ENCODE peak calls at places on chromosomes 13 and 19, in seven cellular contexts. X is tibial artery, F is skeletal muscle cell, H is dorsolateral prefrontal cortex, R is fibroblast of the aortic adventitia, Y is psoas muscle, S is BJ. K is an unnamed sample.

GRCh38 chr13:34065915-34066314 is 248.0 kb downstream of the RFC3 start:
- DNase-seq in X (no peak), F (no peak), H (no peak), R (no peak), Y (no peak), S (no peak), K (no peak)

GRCh38 chr19:35262101-35262761 is 6.5 kb upstream of the USF2 start:
- DNase-seq in X (peak), F (no peak), H (no peak), R (no peak), Y (no peak), S (no peak), K (no peak)

GRCh38 chr13:101535192-101535746 is 82.8 kb downstream of the ITGBL1 start:
- DNase-seq in X (no peak), F (no peak), H (no peak), R (peak), Y (no peak), S (no peak), K (no peak)

GRCh38 chr13:26460652-26461051 is 96.8 kb upstream of the WASF3 start:
- DNase-seq in X (no peak), F (peak), H (no peak), R (peak), Y (peak), S (no peak), K (no peak)

GRCh38 chr13:110714798-110715394 is 1.4 kb downstream of the ING1 start:
- DNase-seq in X (peak), F (no peak), H (peak), R (peak), Y (peak), S (no peak), K (no peak)

GRCh38 chr13:96860829-96861228 is 133.4 kb downstream of the OXGR1 start:
- DNase-seq in X (no peak), F (no peak), H (no peak), R (no peak), Y (no peak), S (no peak), K (no peak)

GRCh38 chr13:22195726-22196125 is 524.9 kb downstream of the FGF9 start:
- DNase-seq in X (no peak), F (no peak), H (no peak), R (no peak), Y (no peak), S (no peak), K (no peak)

GRCh38 chr19:15538774-15539173 is 30.4 kb downstream of the CYP4F22 start:
- DNase-seq in X (no peak), F (no peak), H (no peak), R (peak), Y (no peak), S (no peak), K (no peak)

GRCh38 chr13:38382946-38383345 is 33.3 kb downstream of the UFM1 start:
- DNase-seq in X (no peak), F (no peak), H (no peak), R (no peak), Y (no peak), S (no peak), K (no peak)

GRCh38 chr19:48856921-48857320 is 11.5 kb downstream of the PLEKHA4 start:
- DNase-seq in X (no peak), F (no peak), H (no peak), R (no peak), Y (no peak), S (no peak), K (no peak)

GRCh38 chr19:48861313-48861712 is 7.1 kb downstream of the PLEKHA4 start:
- DNase-seq in X (no peak), F (no peak), H (no peak), R (no peak), Y (no peak), S (no peak), K (no peak)

GRCh38 chr19:48859711-48860572 is 8.5 kb downstream of the PLEKHA4 start:
- DNase-seq in X (no peak), F (no peak), H (no peak), R (no peak), Y (no peak), S (no peak), K (no peak)

GRCh38 chr19:48862827-48863226 is 5.6 kb downstream of the PLEKHA4 start:
- DNase-seq in X (no peak), F (no peak), H (no peak), R (no peak), Y (no peak), S (no peak), K (no peak)

DNA sequence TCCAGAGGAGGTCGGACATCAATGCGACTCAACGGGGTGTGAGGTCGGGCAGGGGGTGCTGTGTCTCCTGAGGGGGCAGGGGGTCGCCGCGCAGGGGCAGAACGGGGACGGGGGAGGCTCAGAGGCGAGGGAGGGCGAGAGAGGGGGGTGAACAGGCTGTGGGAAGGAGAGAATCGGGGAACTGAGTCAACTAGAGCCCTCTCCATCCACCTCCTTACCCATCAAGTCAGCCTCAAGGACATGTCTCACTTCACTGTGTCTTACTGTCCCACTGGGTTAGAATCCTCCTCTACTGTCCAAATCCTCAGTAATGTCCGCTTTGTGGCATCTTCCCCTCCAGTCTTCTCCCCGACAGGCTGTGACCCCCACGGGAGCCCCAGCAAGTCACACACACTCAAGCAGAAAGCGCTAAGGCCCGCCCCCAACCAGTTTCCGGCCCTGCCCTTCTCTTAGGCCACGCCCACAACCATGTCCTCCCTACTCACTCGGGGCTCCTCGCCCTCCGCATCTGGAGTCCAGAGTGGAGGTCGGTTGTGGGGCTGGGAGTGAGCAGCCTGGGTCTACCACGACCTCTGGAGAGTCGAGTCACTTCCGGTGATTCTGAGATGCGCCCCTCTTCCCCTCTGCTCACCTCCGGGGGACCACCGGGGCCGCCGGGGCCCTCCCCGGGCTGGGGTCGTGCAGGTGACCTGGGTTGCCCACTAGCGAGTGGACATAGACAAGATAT is 9.3 kb downstream of the PLEKHA4 start:
- DNase-seq in X (no peak), F (no peak), H (no peak), R (no peak), Y (no peak), S (no peak), K (no peak)
- H3K4me3 ChIP-seq in X (no peak), F (no peak), H (no peak), R (no peak), Y (no peak), S (no peak), K (peak)

DNA sequence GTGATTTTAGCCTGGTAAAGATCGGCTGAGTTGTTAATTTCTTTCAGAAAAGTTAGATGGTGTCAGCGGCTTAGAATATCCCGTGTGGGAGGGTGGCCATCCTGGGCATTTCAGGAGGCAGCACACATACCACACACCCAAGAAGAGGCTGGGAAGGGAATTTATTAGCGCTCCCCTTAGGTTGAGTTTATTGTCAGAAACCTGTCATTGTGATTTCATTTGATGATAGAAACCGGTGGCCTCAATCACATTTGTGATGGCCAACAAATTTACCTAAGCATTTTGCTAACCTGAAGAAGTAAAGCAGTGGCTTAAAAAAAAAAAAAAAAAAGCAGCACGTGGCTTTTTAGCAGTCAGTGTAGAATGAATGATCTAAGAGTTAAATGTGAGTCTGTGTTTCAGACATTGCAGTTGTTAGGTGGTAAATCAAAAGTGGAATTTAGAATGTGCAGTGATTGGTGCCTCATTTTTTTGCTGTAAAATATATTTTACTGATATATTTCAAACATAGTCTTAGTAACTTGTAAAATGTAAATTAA is 2.7 kb downstream of the SIPA1L3 start:
- DNase-seq in X (no peak), F (no peak), H (no peak), R (no peak), Y (no peak), S (no peak), K (no peak)
- H3K4me3 ChIP-seq in X (no peak), F (no peak), H (no peak), R (no peak), Y (no peak), S (no peak), K (no peak)

DNA sequence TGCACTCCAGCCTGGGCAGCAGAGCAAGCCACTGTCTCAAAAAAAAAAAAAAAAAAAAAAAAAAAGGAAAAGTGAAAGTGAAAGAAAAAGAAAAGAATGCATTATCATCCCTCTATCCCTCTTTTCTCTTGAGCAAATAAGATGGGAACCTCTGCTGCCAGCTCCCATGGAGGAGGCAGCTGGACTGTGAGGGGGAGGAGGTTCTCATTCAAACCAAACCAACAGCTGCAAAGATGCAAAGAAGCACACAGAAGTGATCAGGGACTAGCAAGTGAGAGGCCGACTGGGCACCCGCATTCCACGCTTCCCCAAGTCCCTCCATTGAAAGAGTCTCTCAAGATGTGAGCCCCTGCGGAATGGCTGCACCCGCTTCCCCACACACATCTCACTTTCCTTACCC is 63.5 kb downstream of the TSHZ3 start:
- DNase-seq in X (no peak), F (peak), H (no peak), R (peak), Y (no peak), S (no peak), K (no peak)
- H3K4me3 ChIP-seq in X (peak), F (no peak), H (no peak), R (peak), Y (no peak), S (no peak), K (no peak)

GRCh38 chr19:38068851-38069250 is 155.2 kb downstream of the DPF1 start:
- DNase-seq in X (no peak), F (no peak), H (no peak), R (no peak), Y (no peak), S (no peak), K (no peak)
- H3K4me3 ChIP-seq in X (no peak), F (no peak), H (no peak), R (no peak), Y (no peak), S (no peak), K (no peak)

DNA sequence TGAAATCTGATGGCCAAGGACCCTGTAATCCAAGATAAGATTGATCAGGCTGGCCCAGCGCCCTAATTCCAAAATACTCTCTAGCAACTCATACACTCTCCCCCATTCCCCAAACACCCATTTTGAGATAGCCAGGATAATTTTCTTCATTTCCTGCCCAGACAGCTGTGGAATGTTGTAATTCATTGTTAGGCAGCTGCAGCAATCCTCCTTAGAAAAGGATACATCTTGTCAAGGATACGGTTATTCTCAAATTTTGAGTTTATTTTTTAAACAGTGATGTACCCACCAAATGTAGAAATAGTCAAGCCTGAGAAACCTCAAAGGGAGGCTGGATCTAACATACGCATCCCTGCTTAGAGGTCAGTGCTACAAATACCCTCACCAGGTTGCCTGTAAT is 683.3 kb downstream of the DIAPH3 start:
- DNase-seq in X (no peak), F (no peak), H (no peak), R (no peak), Y (no peak), S (no peak), K (no peak)
- H3K4me3 ChIP-seq in X (no peak), F (no peak), H (no peak), R (no peak), Y (no peak), S (no peak), K (no peak)

GRCh38 chr19:14425696-14426138 is 6.6 kb upstream of the DDX39A start:
- DNase-seq in X (no peak), F (peak), H (no peak), R (peak), Y (no peak), S (no peak), K (no peak)
- H3K4me3 ChIP-seq in X (no peak), F (no peak), H (no peak), R (no peak), Y (no peak), S (no peak), K (no peak)

DNA sequence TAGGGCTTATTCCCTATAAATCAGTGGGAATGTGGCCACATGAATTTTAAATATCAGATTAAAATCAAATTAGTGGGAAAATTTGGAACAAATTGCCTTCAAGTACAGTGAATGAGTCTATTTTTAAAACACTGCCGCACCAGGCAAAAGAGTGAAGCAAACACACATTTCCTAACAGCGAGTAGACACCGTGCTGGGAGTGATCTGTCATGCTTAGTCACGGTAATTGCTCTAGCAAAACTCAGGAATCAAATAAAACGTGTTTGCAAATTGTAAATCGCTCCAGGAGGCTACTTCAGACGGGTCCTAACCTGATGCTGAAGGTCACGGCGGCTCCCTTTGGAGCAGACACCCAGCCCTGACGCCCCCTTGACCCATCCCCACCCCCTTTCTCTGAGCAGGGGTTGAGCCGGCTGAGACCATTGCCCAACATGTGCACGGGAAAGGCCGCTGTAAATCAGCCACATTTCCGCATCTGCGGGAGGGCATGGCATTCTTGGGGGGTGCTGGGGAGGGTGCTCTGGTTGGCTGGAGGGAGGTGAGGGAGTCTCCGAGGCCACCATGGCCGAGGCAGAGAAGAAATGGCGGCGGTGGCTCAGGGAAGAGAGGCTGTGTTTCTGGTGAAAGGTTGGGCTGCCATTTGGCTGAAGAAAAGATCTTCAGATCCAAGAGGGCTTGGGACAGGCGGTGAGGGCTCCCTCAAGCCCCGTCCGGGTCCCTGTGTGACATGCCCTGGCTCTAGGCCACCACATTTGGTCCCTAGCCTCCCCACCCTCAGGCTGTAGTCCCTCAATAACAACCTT is 8.9 kb downstream of the CEBPA start:
- DNase-seq in X (no peak), F (no peak), H (no peak), R (peak), Y (peak), S (peak), K (peak)
- H3K4me3 ChIP-seq in X (no peak), F (no peak), H (no peak), R (no peak), Y (peak), S (no peak), K (no peak)

GRCh38 chr19:50719119-50719435 is 525 bp downstream of the SHANK1 start:
- DNase-seq in X (no peak), F (no peak), H (no peak), R (no peak), Y (no peak), S (no peak), K (no peak)
- H3K4me3 ChIP-seq in X (peak), F (peak), H (peak), R (peak), Y (peak), S (peak), K (no peak)

GRCh38 chr13:36950920-36951319 is 30.9 kb upstream of the SMAD9 start:
- DNase-seq in X (no peak), F (no peak), H (no peak), R (no peak), Y (no peak), S (no peak), K (no peak)

GRCh38 chr13:36959438-36960116 is 39.5 kb upstream of the SMAD9 start:
- DNase-seq in X (no peak), F (no peak), H (no peak), R (peak), Y (no peak), S (no peak), K (no peak)

GRCh38 chr13:36950330-36950729 is 30.3 kb upstream of the SMAD9 start:
- DNase-seq in X (no peak), F (no peak), H (no peak), R (no peak), Y (no peak), S (no peak), K (no peak)

DNA sequence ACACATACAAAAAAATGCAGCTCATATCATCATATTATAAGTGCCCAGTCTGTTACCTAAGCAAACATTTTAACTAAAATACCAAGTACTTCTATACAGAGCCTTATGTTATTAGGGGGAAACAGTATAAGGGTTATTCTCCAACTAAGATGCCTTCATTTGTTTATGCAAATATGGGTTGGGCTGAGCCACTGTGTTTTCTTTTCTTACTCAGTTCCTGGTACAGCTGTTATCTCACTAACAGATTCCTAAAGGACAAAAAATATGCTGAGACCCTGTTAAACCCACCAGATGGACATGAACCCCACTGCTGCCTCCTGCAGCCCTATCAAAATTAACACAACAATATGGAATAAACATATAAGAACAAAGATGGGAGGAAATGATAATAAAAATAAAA is 34.5 kb upstream of the SMAD9 start:
- DNase-seq in X (no peak), F (no peak), H (no peak), R (no peak), Y (no peak), S (no peak), K (peak)
- H3K4me3 ChIP-seq in X (no peak), F (no peak), H (no peak), R (no peak), Y (no peak), S (no peak), K (no peak)

GRCh38 chr19:52451241-52451640 is 2.1 kb upstream of the ZNF578 start:
- DNase-seq in X (no peak), F (no peak), H (no peak), R (no peak), Y (no peak), S (no peak), K (no peak)

GRCh38 chr19:52453324-52454094 is at the start of gene ZNF578:
- DNase-seq in X (peak), F (peak), H (peak), R (peak), Y (peak), S (peak), K (peak)
- H3K4me3 ChIP-seq in X (peak), F (peak), H (peak), R (peak), Y (peak), S (peak), K (peak)

K was measured in small intestine.